ENCODE peak calls at places on chromosomes 3 and 15, in five cellular contexts. F is Peyer's patch, O is GM23248, X is pancreas, B is heart left ventricle. N is an unnamed sample. For H3K4me1, the result is how much of the 10 kb centered on the place peaks cover.

GRCh38 chr3:119149484-119149883 is 3.5 kb downstream of the TEX55 start:
- DNase-seq in B (no peak), F (no peak), X (no peak), O (peak), N (no peak)

GRCh38 chr3:197792019-197792647 is 1.1 kb downstream of the LRCH3 start:
- DNase-seq in B (no peak), F (no peak), X (no peak), O (peak), N (no peak)

GRCh38 chr15:73370151-73370550 is 1.4 kb upstream of the HCN4 start:
- DNase-seq in B (no peak), F (no peak), O (peak), X (no peak), N (no peak)

GRCh38 chr15:40928975-40929729 is at the start of gene DLL4:
- DNase-seq in X (no peak), O (peak), B (peak), F (peak), N (peak)

GRCh38 chr15:68391084-68391483 is 40.9 kb downstream of the ITGA11 start:
- DNase-seq in B (no peak), X (no peak), F (no peak), O (no peak), N (no peak)

GRCh38 chr3:56923546-56924224 is 121.9 kb upstream of the ARHGEF3 start:
- DNase-seq in O (peak), F (no peak), B (peak), X (no peak), N (peak)

GRCh38 chr3:105965384-105965783 is 96.6 kb upstream of the CBLB start:
- DNase-seq in O (peak), B (no peak), F (no peak), X (no peak), N (no peak)

GRCh38 chr3:78986702-78987101 is 781.1 kb downstream of the ROBO1 start:
- DNase-seq in O (no peak), X (no peak), F (no peak), B (no peak), N (no peak)

GRCh38 chr3:154862265-154862664 is 217.9 kb upstream of the MME start:
- DNase-seq in B (no peak), O (peak), F (no peak), X (no peak), N (no peak)

GRCh38 chr3:191688756-191689433 is 227.9 kb downstream of the PYDC2 start:
- DNase-seq in B (no peak), X (no peak), O (no peak), F (no peak), N (no peak)

GRCh38 chr15:43516801-43517353 is 531 bp upstream of the MAP1A start:
- DNase-seq in X (no peak), B (no peak), F (no peak), O (peak), N (no peak)
- H3K4me3 ChIP-seq in X (no peak), B (peak), F (no peak), O (peak), N (peak)

GRCh38 chr15:74843891-74844299 is 939 bp upstream of the ULK3 start:
- DNase-seq in X (no peak), B (no peak), F (no peak), O (no peak), N (no peak)
- H3K4me1 ChIP-seq in X (under half), B (under half), F (under half), O (under half), N (under half)

DNA sequence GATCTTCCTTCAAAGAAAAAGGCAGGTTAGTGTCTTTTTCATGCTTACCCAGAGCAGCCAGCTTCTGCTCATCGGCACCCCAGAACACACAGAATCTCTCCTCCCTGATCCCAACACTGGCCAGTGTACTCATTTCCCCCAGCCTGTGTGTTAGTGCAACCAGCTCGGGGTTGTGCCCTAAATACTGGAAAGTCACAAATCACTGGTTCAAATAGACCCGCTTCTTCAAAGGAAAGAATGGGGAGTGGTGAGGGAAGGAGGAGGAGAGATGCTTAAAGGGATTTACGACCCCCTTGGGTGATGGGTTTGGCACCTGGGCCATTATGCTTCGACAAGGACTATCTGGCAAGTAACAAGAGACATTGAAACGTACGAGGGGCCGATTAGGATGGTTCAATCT is 114.0 kb downstream of the FOXB1 start:
- DNase-seq in B (no peak), O (no peak), F (no peak), X (no peak), N (no peak)
- H3K4me3 ChIP-seq in B (no peak), O (no peak), F (no peak), X (no peak), N (no peak)

GRCh38 chr15:92029767-92030166 is 176.3 kb downstream of the SLCO3A1 start:
- DNase-seq in B (no peak), X (no peak), F (no peak), O (no peak), N (no peak)

GRCh38 chr15:92033723-92034122 is 180.2 kb downstream of the SLCO3A1 start:
- DNase-seq in F (no peak), X (no peak), B (no peak), O (no peak), N (peak)

GRCh38 chr15:92025717-92026270 is 172.3 kb downstream of the SLCO3A1 start:
- DNase-seq in B (no peak), X (no peak), F (no peak), O (no peak), N (peak)

GRCh38 chr15:92033319-92033718 is 179.8 kb downstream of the SLCO3A1 start:
- DNase-seq in F (no peak), O (peak), X (no peak), B (no peak), N (no peak)

DNA sequence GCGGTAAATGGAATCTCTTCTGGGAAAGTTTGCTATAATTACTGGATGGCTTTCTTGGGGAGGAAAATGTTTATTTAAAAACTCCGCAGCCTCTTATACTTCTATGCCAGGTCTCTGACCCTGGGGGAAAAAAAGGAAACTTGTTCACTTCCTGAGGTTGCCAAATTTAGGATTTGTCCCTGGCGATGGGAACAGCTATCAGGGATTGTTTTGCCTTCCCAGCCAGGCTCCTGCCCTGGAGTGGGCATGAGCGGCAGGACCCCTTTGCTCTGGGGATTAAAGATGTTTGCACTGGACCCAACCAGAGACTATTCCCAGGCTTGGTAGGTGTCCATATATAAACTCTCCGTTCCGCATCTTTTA is 175.6 kb downstream of the SLCO3A1 start:
- DNase-seq in F (no peak), B (no peak), O (no peak), X (no peak), N (no peak)
- H3K4me1 ChIP-seq in F (under half), B (half or more), O (under half), X (under half), N (under half)

GRCh38 chr15:99441427-99441766 is 124.4 kb upstream of the MEF2A start:
- DNase-seq in X (no peak), O (no peak), B (no peak), F (no peak), N (no peak)

GRCh38 chr15:99443056-99443756 is 122.6 kb upstream of the MEF2A start:
- DNase-seq in B (no peak), X (peak), F (peak), O (no peak), N (no peak)

GRCh38 chr15:99442268-99442897 is 123.4 kb upstream of the MEF2A start:
- DNase-seq in B (peak), O (peak), F (peak), X (no peak), N (peak)

GRCh38 chr15:99440551-99441426 is 125.0 kb upstream of the MEF2A start:
- DNase-seq in B (no peak), O (no peak), F (peak), X (no peak), N (no peak)

GRCh38 chr15:99441871-99442267 is 123.9 kb upstream of the MEF2A start:
- DNase-seq in B (no peak), F (no peak), X (no peak), O (no peak), N (peak)
- H3K4me3 ChIP-seq in B (no peak), F (no peak), X (no peak), O (peak), N (no peak)

GRCh38 chr15:66749841-66750575 is 48.0 kb downstream of the SMAD6 start:
- DNase-seq in B (no peak), O (peak), X (no peak), F (peak), N (no peak)
- H3K4me1 ChIP-seq in B (under half), O (half or more), X (under half), F (under half), N (half or more)

GRCh38 chr3:177146646-177147045 is 50.6 kb downstream of the TBL1XR1 start:
- DNase-seq in X (no peak), F (no peak), B (no peak), O (peak), N (no peak)

GRCh38 chr3:177147790-177148189 is 49.5 kb downstream of the TBL1XR1 start:
- DNase-seq in F (no peak), X (no peak), B (no peak), O (no peak), N (no peak)

GRCh38 chr3:177154733-177155132 is 42.5 kb downstream of the TBL1XR1 start:
- DNase-seq in B (no peak), X (no peak), O (no peak), F (no peak), N (no peak)

GRCh38 chr3:177150970-177151627 is 46.2 kb downstream of the TBL1XR1 start:
- DNase-seq in X (no peak), O (peak), B (no peak), F (no peak), N (no peak)

GRCh38 chr3:177150218-177150916 is 46.9 kb downstream of the TBL1XR1 start:
- DNase-seq in F (no peak), B (no peak), O (peak), X (no peak), N (no peak)
- H3K4me3 ChIP-seq in F (no peak), B (no peak), O (no peak), X (no peak), N (no peak)

DNA sequence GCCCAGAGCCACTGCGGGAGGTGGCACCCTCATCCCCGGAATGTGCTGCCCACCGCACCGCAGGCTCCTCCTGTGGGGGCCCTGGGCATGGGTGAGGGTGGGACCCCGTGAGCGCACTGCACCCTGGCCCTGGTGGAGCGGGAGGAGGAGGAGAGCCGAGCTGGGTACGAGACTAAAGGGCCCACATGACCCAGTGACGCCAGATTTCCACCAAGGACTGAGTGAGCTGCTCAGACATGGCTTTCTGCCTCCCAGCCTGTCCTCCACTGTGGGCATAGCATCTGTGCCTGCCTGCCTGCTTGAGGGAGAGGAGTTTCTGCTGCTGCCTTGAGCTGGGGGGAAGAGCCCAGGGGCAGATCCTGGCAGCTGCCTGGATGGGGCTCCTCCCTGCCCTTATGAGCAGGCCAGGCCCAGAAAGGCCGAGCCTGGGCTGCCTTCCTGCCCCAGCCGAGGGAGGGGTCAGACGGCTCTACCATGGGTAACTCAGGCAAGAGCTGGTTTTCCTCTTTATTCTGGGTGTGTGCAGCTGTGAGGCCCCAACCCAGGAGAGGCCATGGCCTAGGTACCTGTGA is 88.4 kb downstream of the VGLL4 start:
- DNase-seq in F (peak), X (peak), B (no peak), O (no peak), N (no peak)
- H3K4me1 ChIP-seq in F (under half), X (under half), B (half or more), O (under half), N (half or more)

GRCh38 chr3:187833799-187834578 is 88.7 kb upstream of the BCL6 start:
- DNase-seq in B (no peak), O (no peak), X (no peak), F (no peak), N (no peak)
- H3K4me3 ChIP-seq in B (no peak), O (no peak), X (no peak), F (no peak), N (no peak)

N was measured in thyroid gland.